ENCODE peak calls at places on chromosomes 12 and 14, in five cellular contexts. One of them, this sample, is unnamed.

GRCh38 chr12:47715877-47716548 is 9.3 kb downstream of the ENDOU start:
- DNase-seq in tibial artery: no peak
- DNase-seq in AG04449: no peak
- DNase-seq in H7: no peak
- DNase-seq in fibroblast of lung: no peak
- DNase-seq in this sample: no peak

GRCh38 chr12:67797316-67797741 is 148.8 kb downstream of the DYRK2 start:
- DNase-seq in fibroblast of lung: peak; percentile 93
- DNase-seq in AG04449: no peak
- DNase-seq in H7: no peak
- DNase-seq in tibial artery: no peak
- DNase-seq in this sample: peak; percentile 89

GRCh38 chr14:99155173-99155777 is 116.7 kb downstream of the BCL11B start:
- DNase-seq in H7: no peak
- DNase-seq in AG04449: no peak
- DNase-seq in fibroblast of lung: no peak
- DNase-seq in tibial artery: no peak
- DNase-seq in this sample: no peak

GRCh38 chr14:54786816-54787215 is 115.8 kb downstream of the GCH1 start:
- DNase-seq in AG04449: no peak
- DNase-seq in H7: no peak
- DNase-seq in tibial artery: no peak
- DNase-seq in fibroblast of lung: no peak
- DNase-seq in this sample: no peak

GRCh38 chr14:70555890-70556289 is 21.1 kb upstream of the ADAM20 start:
- DNase-seq in H7: no peak
- DNase-seq in fibroblast of lung: peak; percentile 8
- DNase-seq in AG04449: no peak
- DNase-seq in tibial artery: no peak
- DNase-seq in this sample: peak; percentile 9

GRCh38 chr12:106771425-106771824 is 3.1 kb upstream of the RIC8B start:
- DNase-seq in tibial artery: no peak
- DNase-seq in H7: no peak
- DNase-seq in AG04449: no peak
- DNase-seq in fibroblast of lung: no peak
- DNase-seq in this sample: no peak

GRCh38 chr12:115223322-115223721 is 539.3 kb upstream of the TBX3 start:
- DNase-seq in AG04449: peak; percentile 59
- DNase-seq in tibial artery: no peak
- DNase-seq in fibroblast of lung: peak; percentile 85
- DNase-seq in H7: no peak
- DNase-seq in this sample: peak; percentile 75

GRCh38 chr14:49972840-49973239 is 80.0 kb downstream of the ARF6 start:
- DNase-seq in fibroblast of lung: peak; percentile 89
- DNase-seq in AG04449: no peak
- DNase-seq in tibial artery: no peak
- DNase-seq in H7: no peak
- DNase-seq in this sample: peak; percentile 89

GRCh38 chr14:63026491-63026890 is 18.8 kb downstream of the KCNH5 start:
- DNase-seq in fibroblast of lung: no peak
- DNase-seq in AG04449: no peak
- DNase-seq in tibial artery: no peak
- DNase-seq in H7: no peak
- DNase-seq in this sample: no peak

GRCh38 chr12:50251619-50252300 is 31.6 kb downstream of the LIMA1 start:
- DNase-seq in fibroblast of lung: peak; percentile 70
- DNase-seq in tibial artery: no peak
- DNase-seq in AG04449: no peak
- DNase-seq in H7: no peak
- DNase-seq in this sample: no peak

GRCh38 chr14:69886843-69887242 is 7.6 kb downstream of the SMOC1 start:
- DNase-seq in tibial artery: no peak
- DNase-seq in AG04449: no peak
- DNase-seq in H7: no peak
- DNase-seq in fibroblast of lung: peak; percentile 73
- DNase-seq in this sample: peak; percentile 11

GRCh38 chr12:8969861-8970411 is 19.4 kb upstream of the KLRG1 start:
- DNase-seq in AG04449: no peak
- DNase-seq in fibroblast of lung: no peak
- DNase-seq in H7: no peak
- DNase-seq in tibial artery: no peak
- DNase-seq in this sample: no peak

GRCh38 chr14:80310950-80311349 is 99.6 kb upstream of the DIO2 start:
- DNase-seq in AG04449: no peak
- DNase-seq in fibroblast of lung: no peak
- DNase-seq in tibial artery: no peak
- DNase-seq in H7: no peak
- DNase-seq in this sample: peak; percentile 43

GRCh38 chr12:118840399-118840798 is 140.9 kb upstream of the SRRM4 start:
- DNase-seq in AG04449: no peak
- DNase-seq in fibroblast of lung: no peak
- DNase-seq in H7: peak; percentile 65
- DNase-seq in tibial artery: no peak
- DNase-seq in this sample: no peak

GRCh38 chr12:107374136-107374535 is 280.8 kb upstream of the CRY1 start:
- DNase-seq in fibroblast of lung: no peak
- DNase-seq in AG04449: no peak
- DNase-seq in tibial artery: no peak
- DNase-seq in H7: peak; percentile 32
- DNase-seq in this sample: no peak

GRCh38 chr14:100132903-100133510 is 26.4 kb downstream of the DEGS2 start:
- DNase-seq in tibial artery: no peak
- DNase-seq in H7: no peak
- DNase-seq in fibroblast of lung: no peak
- DNase-seq in AG04449: no peak
- DNase-seq in this sample: peak; percentile 63

GRCh38 chr12:114662512-114663177 is 21.3 kb downstream of the TBX3 start:
- DNase-seq in AG04449: peak; percentile 34
- DNase-seq in H7: peak; percentile 67
- DNase-seq in tibial artery: peak; percentile 77
- DNase-seq in fibroblast of lung: peak; percentile 92
- DNase-seq in this sample: peak; percentile 84

GRCh38 chr12:106580671-106581508 is 1.9 kb upstream of the RFX4 start:
- DNase-seq in AG04449: no peak
- DNase-seq in fibroblast of lung: no peak
- DNase-seq in tibial artery: no peak
- DNase-seq in H7: peak; percentile 60
- DNase-seq in this sample: no peak

GRCh38 chr14:23054000-23054811 is 3.1 kb downstream of the CDH24 start:
- DNase-seq in H7: peak; percentile 76
- DNase-seq in AG04449: no peak
- DNase-seq in tibial artery: peak; percentile 50
- DNase-seq in fibroblast of lung: no peak
- DNase-seq in this sample: no peak

GRCh38 chr14:96130854-96131253 is 73.8 kb upstream of the BDKRB2 start:
- DNase-seq in fibroblast of lung: peak; percentile 46
- DNase-seq in tibial artery: no peak
- DNase-seq in AG04449: no peak
- DNase-seq in H7: no peak
- DNase-seq in this sample: peak; percentile 47

GRCh38 chr12:113788020-113788856 is 177.9 kb downstream of the RBM19 start:
- DNase-seq in H7: no peak
- DNase-seq in AG04449: peak; percentile 2
- DNase-seq in tibial artery: no peak
- DNase-seq in fibroblast of lung: peak; percentile 11
- DNase-seq in this sample: peak; percentile 67

GRCh38 chr14:67746927-67747326 is 45.2 kb downstream of the RDH12 start:
- DNase-seq in fibroblast of lung: no peak
- DNase-seq in tibial artery: no peak
- DNase-seq in H7: no peak
- DNase-seq in AG04449: no peak
- DNase-seq in this sample: no peak

GRCh38 chr12:120760349-120761245 is 35.0 kb downstream of the ACADS start:
- DNase-seq in AG04449: no peak
- DNase-seq in fibroblast of lung: no peak
- DNase-seq in H7: no peak
- DNase-seq in tibial artery: no peak
- DNase-seq in this sample: no peak

GRCh38 chr12:88142610-88142991 is 494 bp downstream of the TMTC3 start:
- DNase-seq in fibroblast of lung: no peak
- DNase-seq in AG04449: no peak
- DNase-seq in tibial artery: no peak
- DNase-seq in H7: peak; percentile 3
- DNase-seq in this sample: no peak

GRCh38 chr14:96403409-96403808 is 11.5 kb downstream of the AK7 start:
- DNase-seq in tibial artery: no peak
- DNase-seq in AG04449: no peak
- DNase-seq in fibroblast of lung: no peak
- DNase-seq in H7: no peak
- DNase-seq in this sample: no peak

GRCh38 chr12:85794551-85794950 is 41.7 kb downstream of the RASSF9 start:
- DNase-seq in fibroblast of lung: no peak
- DNase-seq in tibial artery: no peak
- DNase-seq in AG04449: no peak
- DNase-seq in H7: no peak
- DNase-seq in this sample: peak; percentile 59

GRCh38 chr14:20801726-20802125 is 918 bp downstream of the RNASE1 start:
- DNase-seq in H7: no peak
- DNase-seq in tibial artery: no peak
- DNase-seq in fibroblast of lung: no peak
- DNase-seq in AG04449: no peak
- DNase-seq in this sample: no peak

GRCh38 chr12:81089412-81089811 is 11.5 kb downstream of the ACSS3 start:
- DNase-seq in fibroblast of lung: no peak
- DNase-seq in H7: no peak
- DNase-seq in tibial artery: no peak
- DNase-seq in AG04449: no peak
- DNase-seq in this sample: no peak

GRCh38 chr14:76920572-76921175 is 94.5 kb downstream of the LRRC74A start:
- DNase-seq in H7: peak; percentile 79
- DNase-seq in tibial artery: no peak
- DNase-seq in fibroblast of lung: no peak
- DNase-seq in AG04449: no peak
- DNase-seq in this sample: no peak

GRCh38 chr14:101241807-101242278 is 319.5 kb upstream of the DIO3 start:
- DNase-seq in fibroblast of lung: no peak
- DNase-seq in H7: peak; percentile 76
- DNase-seq in tibial artery: no peak
- DNase-seq in AG04449: no peak
- DNase-seq in this sample: no peak

GRCh38 chr12:78002878-78003277 is 172.2 kb downstream of the NAV3 start:
- DNase-seq in tibial artery: no peak
- DNase-seq in H7: no peak
- DNase-seq in AG04449: no peak
- DNase-seq in fibroblast of lung: peak; percentile 81
- DNase-seq in this sample: peak; percentile 63

GRCh38 chr12:76080729-76081415 is 3.6 kb downstream of the NAP1L1 start:
- DNase-seq in fibroblast of lung: no peak
- DNase-seq in H7: peak; percentile 38
- DNase-seq in AG04449: no peak
- DNase-seq in tibial artery: no peak
- DNase-seq in this sample: no peak

GRCh38 chr14:64706119-64706465 is 1.9 kb downstream of the PLEKHG3 start:
- DNase-seq in tibial artery: no peak
- DNase-seq in H7: peak; percentile 35
- DNase-seq in AG04449: no peak
- DNase-seq in fibroblast of lung: no peak
- DNase-seq in this sample: no peak

GRCh38 chr14:64708148-64709004 is 4.2 kb downstream of the PLEKHG3 start:
- DNase-seq in H7: peak; percentile 92
- DNase-seq in AG04449: no peak
- DNase-seq in tibial artery: peak; percentile 73
- DNase-seq in fibroblast of lung: no peak
- DNase-seq in this sample: no peak

GRCh38 chr14:64709126-64709525 is 4.9 kb downstream of the PLEKHG3 start:
- DNase-seq in fibroblast of lung: no peak
- DNase-seq in H7: no peak
- DNase-seq in AG04449: no peak
- DNase-seq in tibial artery: peak; percentile 62
- DNase-seq in this sample: no peak

GRCh38 chr14:64706552-64707193 is 2.4 kb downstream of the PLEKHG3 start:
- DNase-seq in AG04449: no peak
- DNase-seq in fibroblast of lung: no peak
- DNase-seq in H7: peak; percentile 84
- DNase-seq in tibial artery: peak; percentile 77
- DNase-seq in this sample: no peak

DNA sequence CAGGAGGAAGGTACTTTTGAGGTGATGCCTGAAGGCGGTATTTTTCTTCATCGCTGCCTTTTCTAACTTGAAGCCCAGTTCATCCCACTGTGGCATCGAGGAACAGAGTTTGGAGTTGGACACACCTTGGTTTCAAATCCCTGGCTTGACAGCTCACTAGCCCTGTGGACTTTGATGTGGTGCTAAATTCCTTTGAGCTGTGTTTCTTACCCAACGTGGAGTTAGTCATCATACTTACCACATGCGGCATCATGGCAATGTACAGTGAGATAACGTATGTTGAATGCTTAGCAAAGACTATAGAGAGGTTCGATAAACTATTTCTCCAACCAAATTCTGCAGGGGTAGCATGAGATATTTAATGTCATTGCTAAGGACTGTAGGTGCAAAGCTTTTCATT is 3.4 kb downstream of the PLEKHG3 start:
- DNase-seq in fibroblast of lung: peak; percentile 60
- DNase-seq in H7: peak; percentile 20
- DNase-seq in AG04449: peak; percentile 59
- DNase-seq in tibial artery: peak; percentile 50
- DNase-seq in this sample: peak; percentile 72
- H3K4me3 ChIP-seq in fibroblast of lung: no peak overlapping the region
- H3K4me3 ChIP-seq in H7: no peak overlapping the region
- H3K4me3 ChIP-seq in AG04449: no peak overlapping the region
- H3K4me3 ChIP-seq in tibial artery: peak overlapping the region; percentile 88
- H3K4me3 ChIP-seq in this sample: no peak overlapping the region

GRCh38 chr12:109124878-109125648 is 8.7 kb downstream of the ACACB start:
- DNase-seq in fibroblast of lung: no peak
- DNase-seq in AG04449: no peak
- DNase-seq in tibial artery: no peak
- DNase-seq in H7: no peak
- DNase-seq in this sample: no peak
- H3K4me3 ChIP-seq in fibroblast of lung: no peak overlapping the region
- H3K4me3 ChIP-seq in AG04449: no peak overlapping the region
- H3K4me3 ChIP-seq in tibial artery: no peak overlapping the region
- H3K4me3 ChIP-seq in H7: no peak overlapping the region
- H3K4me3 ChIP-seq in this sample: no peak overlapping the region

GRCh38 chr12:102535306-102535705 is 54.9 kb upstream of the IGF1 start:
- DNase-seq in AG04449: no peak
- DNase-seq in tibial artery: no peak
- DNase-seq in H7: peak; percentile 30
- DNase-seq in fibroblast of lung: no peak
- DNase-seq in this sample: no peak

GRCh38 chr12:102539651-102540553 is 59.5 kb upstream of the IGF1 start:
- DNase-seq in AG04449: peak; percentile 84
- DNase-seq in H7: no peak
- DNase-seq in fibroblast of lung: peak; percentile 5
- DNase-seq in tibial artery: no peak
- DNase-seq in this sample: peak; percentile 24

GRCh38 chr12:102533483-102533882 is 53.1 kb upstream of the IGF1 start:
- DNase-seq in AG04449: no peak
- DNase-seq in fibroblast of lung: no peak
- DNase-seq in H7: no peak
- DNase-seq in tibial artery: no peak
- DNase-seq in this sample: no peak

GRCh38 chr12:102534899-102535298 is 54.5 kb upstream of the IGF1 start:
- DNase-seq in AG04449: no peak
- DNase-seq in fibroblast of lung: no peak
- DNase-seq in H7: peak; percentile 19
- DNase-seq in tibial artery: no peak
- DNase-seq in this sample: no peak
- H3K4me3 ChIP-seq in AG04449: peak overlapping the region; percentile 18
- H3K4me3 ChIP-seq in fibroblast of lung: no peak overlapping the region
- H3K4me3 ChIP-seq in H7: no peak overlapping the region
- H3K4me3 ChIP-seq in tibial artery: no peak overlapping the region
- H3K4me3 ChIP-seq in this sample: no peak overlapping the region

GRCh38 chr12:32755654-32756475 is at the start of gene YARS2:
- DNase-seq in tibial artery: peak; percentile 96
- DNase-seq in fibroblast of lung: peak; percentile 99
- DNase-seq in AG04449: peak; percentile 94
- DNase-seq in H7: peak; percentile 84
- DNase-seq in this sample: peak; percentile 99
- H3K4me3 ChIP-seq in tibial artery: peak within 1 kb of the TSS; percentile 98
- H3K4me3 ChIP-seq in fibroblast of lung: peak within 1 kb of the TSS; percentile 83
- H3K4me3 ChIP-seq in AG04449: peak within 1 kb of the TSS; percentile 98
- H3K4me3 ChIP-seq in H7: peak within 1 kb of the TSS; percentile 98
- H3K4me3 ChIP-seq in this sample: peak within 1 kb of the TSS; percentile 99